ENCODE peak calls at places on chromosome 22, in nine cellular contexts. T is colonic mucosa; Y is AG08395; G is CD4-positive, alpha-beta T cell; J is mesenchymal stem cell; C is stimulated activated effector memory CD8-positive, alpha-beta T cell treated with anti-CD3 and anti-CD28 coated beads, Interleukin-12 subunit alpha, Interleukin-12 subunit beta, amount 100 ng/mL, for 72 hours; A is foreskin fibroblast; B is NCI-H1105; N is A172. Z is an unnamed sample.

GRCh38 chr22:31243339-31244043 is 31.4 kb downstream of the LIMK2 start:
- DNase-seq in T (no peak), Y (peak), G (no peak), J (no peak), C (no peak), A (no peak), B (no peak), N (peak), Z (peak)

GRCh38 chr22:27594474-27595134 is 207.0 kb downstream of the MN1 start:
- DNase-seq in T (no peak), Y (no peak), G (no peak), J (no peak), C (no peak), A (no peak), B (no peak), N (no peak), Z (no peak)

GRCh38 chr22:30806391-30806861 is 111.8 kb downstream of the OSBP2 start:
- DNase-seq in T (no peak), Y (peak), G (no peak), J (peak), C (no peak), A (peak), B (no peak), N (peak), Z (peak)

GRCh38 chr22:36211237-36211881 is 9.8 kb upstream of the APOL4 start:
- DNase-seq in T (no peak), Y (peak), G (no peak), J (peak), C (no peak), A (no peak), B (no peak), N (peak), Z (no peak)

GRCh38 chr22:20205964-20206708 is 55.3 kb upstream of the CCDC188 start:
- DNase-seq in T (peak), Y (peak), G (peak), J (peak), C (peak), A (peak), B (no peak), N (peak), Z (no peak)

GRCh38 chr22:28813772-28814518 is 13.6 kb upstream of the XBP1 start:
- DNase-seq in T (peak), Y (no peak), G (no peak), J (peak), C (no peak), A (no peak), B (no peak), N (no peak), Z (peak)

GRCh38 chr22:27267145-27267544 is 534.4 kb downstream of the MN1 start:
- DNase-seq in T (no peak), Y (peak), G (no peak), J (no peak), C (no peak), A (no peak), B (no peak), N (no peak), Z (no peak)

GRCh38 chr22:26487996-26488395 is 4.3 kb downstream of the SRRD start:
- DNase-seq in T (no peak), Y (no peak), G (no peak), J (no peak), C (no peak), A (no peak), B (no peak), N (no peak), Z (no peak)

GRCh38 chr22:42938976-42939375 is 76.0 kb downstream of the PACSIN2 start:
- DNase-seq in T (no peak), Y (no peak), G (no peak), J (no peak), C (no peak), A (no peak), B (no peak), N (no peak), Z (no peak)

GRCh38 chr22:48581821-48582469 is 1245.7 kb downstream of the BRD1 start:
- DNase-seq in T (no peak), Y (no peak), G (no peak), J (no peak), C (no peak), A (no peak), B (no peak), N (no peak), Z (no peak)

Z was measured in myocyte.